ENCODE peak calls at places on chromosomes 11 and 22, in five cellular contexts. S is PC-3, M is hepatocyte, H is GM23338, B is HCT116. Z is an unnamed sample.

GRCh38 chr11:107293677-107294344 is 163.8 kb downstream of the CWF19L2 start:
- DNase-seq in S (no peak), H (peak), M (no peak), B (no peak), Z (no peak)

GRCh38 chr11:34978236-34979191 is 62.1 kb downstream of the PDHX start:
- DNase-seq in M (no peak), S (no peak), B (no peak), H (peak), Z (no peak)

GRCh38 chr22:35023692-35024363 is 42.1 kb upstream of the ISX start:
- DNase-seq in B (peak), H (peak), S (peak), M (peak), Z (peak)

GRCh38 chr22:26364066-26365015 is 64.7 kb upstream of the ASPHD2 start:
- DNase-seq in S (peak), B (peak), H (peak), M (peak), Z (peak)

GRCh38 chr11:86069408-86070086 is 663 bp upstream of the PICALM start:
- DNase-seq in S (peak), H (peak), B (peak), M (peak), Z (no peak)

GRCh38 chr11:123640677-123641494 is 13.5 kb downstream of the SCN3B start:
- DNase-seq in S (peak), H (peak), B (no peak), M (peak), Z (peak)

GRCh38 chr11:118889796-118890195 is 6.1 kb downstream of the CXCR5 start:
- DNase-seq in M (peak), H (no peak), B (no peak), S (no peak), Z (no peak)

GRCh38 chr11:47185305-47186075 is 744 bp downstream of the PACSIN3 start:
- DNase-seq in S (peak), H (peak), M (peak), B (no peak), Z (no peak)

GRCh38 chr22:18056161-18056666 is 21.6 kb upstream of the PEX26 start:
- DNase-seq in H (no peak), B (no peak), S (peak), M (peak), Z (peak)

GRCh38 chr11:97614571-97614970 is 1224.8 kb downstream of the JRKL start:
- DNase-seq in B (no peak), M (no peak), S (no peak), H (no peak), Z (no peak)

GRCh38 chr11:104033134-104033533 is 3.3 kb upstream of the DDI1 start:
- DNase-seq in B (no peak), S (peak), M (peak), H (no peak), Z (no peak)

GRCh38 chr22:35386670-35387288 is 5.9 kb downstream of the HMOX1 start:
- DNase-seq in S (no peak), H (no peak), M (no peak), B (no peak), Z (no peak)

GRCh38 chr22:32996702-32997101 is 61.5 kb downstream of the SYN3 start:
- DNase-seq in S (no peak), M (peak), B (no peak), H (no peak), Z (no peak)

GRCh38 chr11:134393638-134394037 is 18.4 kb downstream of the B3GAT1 start:
- DNase-seq in M (peak), H (peak), B (peak), S (peak), Z (no peak)

GRCh38 chr11:20010106-20010860 is 150.0 kb downstream of the DBX1 start:
- DNase-seq in S (no peak), B (no peak), H (no peak), M (no peak), Z (no peak)

GRCh38 chr11:8206251-8207079 is 37.6 kb upstream of the RIC3 start:
- DNase-seq in S (no peak), H (peak), M (no peak), B (no peak), Z (no peak)
- TF ChIP-seq EZH2phosphoT487 in S (no peak), H (no peak), M (no peak), B (no peak), Z (no peak)

GRCh38 chr11:93253111-93253510 is 55.3 kb upstream of the SLC36A4 start:
- DNase-seq in M (no peak), H (no peak), S (no peak), B (no peak), Z (no peak)

GRCh38 chr11:93249437-93250210 is 51.8 kb upstream of the SLC36A4 start:
- DNase-seq in H (no peak), B (no peak), S (no peak), M (peak), Z (no peak)

GRCh38 chr11:93244018-93244417 is 46.2 kb upstream of the SLC36A4 start:
- DNase-seq in H (no peak), S (no peak), M (no peak), B (no peak), Z (no peak)

GRCh38 chr11:93251922-93252321 is 54.1 kb upstream of the SLC36A4 start:
- DNase-seq in B (no peak), H (peak), S (no peak), M (no peak), Z (no peak)

DNA sequence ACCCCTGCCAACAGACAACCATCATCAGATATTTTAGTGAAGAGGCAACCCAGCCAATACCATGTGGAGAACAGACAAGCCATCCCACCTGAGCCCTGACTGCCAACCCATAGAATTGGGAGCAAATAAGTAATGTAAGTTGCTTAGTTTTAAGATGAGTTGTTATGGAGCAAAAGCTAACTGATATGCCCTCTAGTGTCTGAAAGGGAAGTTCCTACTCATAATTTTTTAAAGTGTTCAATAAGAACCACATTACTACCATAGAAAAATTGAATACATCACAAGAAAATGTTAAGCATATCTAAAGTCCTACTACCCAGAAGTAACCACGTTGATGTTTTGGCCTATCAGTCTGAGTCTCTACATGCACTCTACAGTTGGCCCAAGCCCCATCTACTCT is 50.8 kb upstream of the SLC36A4 start:
- DNase-seq in H (peak), M (no peak), B (peak), S (peak), Z (no peak)
- TF ChIP-seq CTCF in H (peak), M (peak), B (peak), S (peak), Z (peak)

DNA sequence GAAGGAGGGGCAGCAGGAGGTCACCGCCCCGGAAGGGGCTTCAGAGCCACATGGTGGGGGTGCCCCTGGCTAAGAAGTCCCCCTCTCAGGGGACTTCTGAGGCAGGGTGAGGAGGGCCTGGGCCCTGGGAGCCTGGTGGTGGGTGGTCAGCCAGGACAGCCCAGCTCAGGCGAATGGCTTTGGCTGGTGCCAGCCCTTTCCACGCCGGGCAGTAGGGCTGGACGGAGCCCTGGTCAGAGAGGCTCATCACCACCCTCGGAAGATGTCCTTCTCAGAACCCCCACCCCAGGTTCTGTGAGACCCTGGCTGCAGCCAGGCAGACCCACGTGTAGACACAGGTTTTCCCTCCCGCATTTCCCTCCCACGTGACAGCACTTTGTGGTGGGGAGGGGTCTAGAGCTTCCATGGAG is 35.9 kb downstream of the OSBPL5 start:
- DNase-seq in M (no peak), B (no peak), H (no peak), S (no peak), Z (no peak)
- TF ChIP-seq EZH2phosphoT487 in M (no peak), B (no peak), H (no peak), S (no peak), Z (no peak)

GRCh38 chr11:67439321-67440228 is 2.1 kb upstream of the PTPRCAP start:
- DNase-seq in H (peak), M (no peak), S (peak), B (no peak), Z (no peak)
- TF ChIP-seq CTCF in H (peak), M (peak), S (peak), B (peak), Z (peak)

DNA sequence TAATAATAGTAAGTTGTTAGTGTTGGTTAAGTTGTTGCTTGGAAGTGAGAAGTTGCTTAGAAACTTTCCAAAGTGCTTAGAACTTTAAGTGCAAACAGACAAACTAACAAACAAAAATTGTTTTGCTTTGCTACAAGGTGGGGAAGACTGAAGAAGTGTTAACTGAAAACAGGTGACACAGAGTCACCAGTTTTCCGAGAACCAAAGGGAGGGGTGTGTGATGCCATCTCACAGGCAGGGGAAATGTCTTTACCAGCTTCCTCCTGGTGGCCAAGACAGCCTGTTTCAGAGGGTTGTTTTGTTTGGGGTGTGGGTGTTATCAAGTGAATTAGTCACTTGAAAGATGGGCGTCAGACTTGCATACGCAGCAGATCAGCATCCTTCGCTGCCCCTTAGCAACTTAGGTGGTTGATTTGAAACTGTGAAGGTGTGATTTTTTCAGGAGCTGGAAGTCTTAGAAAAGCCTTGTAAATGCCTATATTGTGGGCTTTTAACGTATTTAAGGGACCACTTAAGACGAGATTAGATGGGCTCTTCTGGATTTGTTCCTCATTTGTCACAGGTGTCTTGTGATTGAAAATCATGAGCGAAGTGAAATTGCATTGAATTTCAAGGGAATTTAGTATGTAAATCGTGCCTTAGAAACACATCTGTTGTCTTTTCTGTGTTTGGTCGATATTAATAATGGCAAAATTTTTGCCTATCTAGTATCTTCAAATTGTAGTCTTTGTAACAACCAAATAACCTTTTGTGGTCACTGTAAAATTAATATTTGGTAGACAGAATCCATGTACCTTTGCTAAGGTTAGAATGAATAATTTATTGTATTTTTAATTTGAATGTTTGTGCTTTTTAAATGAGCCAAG is 2.7 kb downstream of the NEAT1 start:
- DNase-seq in S (peak), H (peak), M (no peak), B (peak), Z (peak)
- TF ChIP-seq EZH2phosphoT487 in S (no peak), H (no peak), M (no peak), B (no peak), Z (no peak)

GRCh38 chr11:126768702-126769101 is 231.9 kb downstream of the KIRREL3 start:
- DNase-seq in M (no peak), B (no peak), H (no peak), S (no peak), Z (no peak)
- TF ChIP-seq CTCF in M (no peak), B (no peak), H (no peak), S (no peak), Z (no peak)

GRCh38 chr11:126307706-126308105 is 3.8 kb downstream of the DCPS start:
- DNase-seq in M (peak), S (peak), B (no peak), H (peak), Z (peak)
- TF ChIP-seq EZH2phosphoT487 in M (no peak), S (no peak), B (no peak), H (no peak), Z (no peak)

GRCh38 chr22:41775976-41776375 is 24.5 kb upstream of the CCDC134 start:
- DNase-seq in B (no peak), M (no peak), S (no peak), H (no peak), Z (no peak)
- TF ChIP-seq CTCF in B (no peak), M (no peak), S (no peak), H (no peak), Z (no peak)

DNA sequence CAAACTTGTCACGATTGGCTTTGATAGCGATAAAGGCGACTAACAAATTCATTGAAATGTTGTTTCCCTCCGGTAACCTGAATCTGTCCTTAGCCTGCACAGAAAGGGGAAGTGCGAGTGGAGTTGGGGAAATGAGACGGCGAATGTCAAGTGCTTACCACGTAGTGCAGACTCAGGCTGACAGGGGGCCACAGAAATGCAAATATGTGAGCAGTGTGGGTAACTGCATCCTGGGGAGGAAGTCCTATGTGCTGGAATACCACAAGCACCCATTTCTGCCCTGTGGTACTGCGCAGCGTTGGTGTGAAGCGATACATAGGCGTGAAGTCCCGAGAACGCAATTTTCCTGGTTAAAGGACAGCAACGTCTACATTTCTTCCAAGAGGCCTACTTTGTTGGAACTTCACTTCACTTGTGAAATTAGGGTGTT is 869 bp upstream of the EIF4ENIF1 start:
- DNase-seq in S (peak), M (peak), H (peak), B (peak), Z (peak)
- TF ChIP-seq EZH2phosphoT487 in S (no peak), M (no peak), H (no peak), B (no peak), Z (no peak)

Z was measured in MM.1S.